ENCODE peak calls at places on chromosomes 3 and 15, in five cellular contexts. C is GM20000; L is heart right ventricle; A is cardiac muscle cell; X is CD8-positive, alpha-beta T cell. K is an unnamed sample.

GRCh38 chr3:152362086-152362485 is 93.4 kb downstream of the MBNL1 start:
- DNase-seq in L (no peak), A (no peak), C (no peak), X (no peak), K (no peak)

GRCh38 chr15:80234883-80235282 is 17.1 kb downstream of the CTXND1 start:
- DNase-seq in X (peak), L (no peak), C (peak), A (peak), K (no peak)

GRCh38 chr3:37962906-37963486 is 27.6 kb upstream of the VILL start:
- DNase-seq in C (no peak), L (no peak), X (no peak), A (no peak), K (no peak)

GRCh38 chr15:51048308-51048707 is 46.4 kb downstream of the TNFAIP8L3 start:
- DNase-seq in C (no peak), X (no peak), A (no peak), L (no peak), K (no peak)

GRCh38 chr15:27468151-27468556 is 497.2 kb downstream of the GABRG3 start:
- DNase-seq in X (no peak), A (no peak), L (no peak), C (no peak), K (no peak)

GRCh38 chr3:125212509-125213372 is at the start of gene SLC12A8:
- DNase-seq in A (no peak), X (no peak), L (no peak), C (peak), K (no peak)

GRCh38 chr15:89101302-89102191 is 13.3 kb downstream of the ABHD2 start:
- DNase-seq in X (no peak), C (no peak), L (peak), A (peak), K (no peak)

GRCh38 chr15:78353093-78353492 is 12.9 kb downstream of the CRABP1 start:
- DNase-seq in A (no peak), X (no peak), C (no peak), L (no peak), K (no peak)

GRCh38 chr15:70974004-70974832 is 81.6 kb downstream of the LRRC49 start:
- DNase-seq in A (peak), C (no peak), X (no peak), L (no peak), K (no peak)

GRCh38 chr3:85554153-85554552 is 595.4 kb downstream of the CADM2 start:
- DNase-seq in L (no peak), X (no peak), C (no peak), A (no peak), K (no peak)

GRCh38 chr15:60936186-60936585 is 292.9 kb downstream of the RORA start:
- DNase-seq in X (no peak), C (no peak), L (no peak), A (no peak), K (no peak)

GRCh38 chr3:158347966-158348365 is 223.0 kb upstream of the MLF1 start:
- DNase-seq in L (no peak), X (no peak), A (peak), C (no peak), K (no peak)

GRCh38 chr15:29812384-29812694 is 9.9 kb downstream of the TJP1 start:
- DNase-seq in L (no peak), X (no peak), A (peak), C (no peak), K (no peak)

GRCh38 chr3:158761350-158761749 is 29.1 kb upstream of the RARRES1 start:
- DNase-seq in A (no peak), X (no peak), L (no peak), C (no peak), K (no peak)

GRCh38 chr3:127747066-127747465 is 74.3 kb downstream of the ABTB1 start:
- DNase-seq in X (no peak), L (no peak), A (no peak), C (no peak), K (no peak)

GRCh38 chr3:71579934-71580318 is 3.6 kb downstream of the FOXP1 start:
- DNase-seq in L (no peak), C (no peak), A (peak), X (no peak), K (peak)

GRCh38 chr15:60844431-60845174 is 365.7 kb upstream of the ICE2 start:
- DNase-seq in L (no peak), A (no peak), C (no peak), X (peak), K (no peak)

GRCh38 chr3:157065201-157065600 is 94.7 kb downstream of the CCNL1 start:
- DNase-seq in C (no peak), L (no peak), A (no peak), X (no peak), K (no peak)

GRCh38 chr3:10437272-10437994 is 68.0 kb downstream of the ATP2B2 start:
- DNase-seq in X (peak), L (no peak), A (peak), C (peak), K (no peak)

GRCh38 chr3:57544181-57545125 is at the start of gene DNAH12:
- DNase-seq in X (no peak), L (no peak), C (peak), A (peak), K (no peak)

GRCh38 chr15:79370716-79371115 is 59.8 kb downstream of the TMED3 start:
- DNase-seq in X (no peak), A (peak), L (no peak), C (no peak), K (no peak)

GRCh38 chr3:125057186-125057850 is 1.5 kb upstream of the HEG1 start:
- DNase-seq in X (no peak), C (no peak), A (peak), L (no peak), K (no peak)

GRCh38 chr3:15796331-15796730 is 1.4 kb downstream of the ANKRD28 start:
- DNase-seq in L (no peak), X (no peak), A (no peak), C (no peak), K (no peak)

GRCh38 chr3:15796771-15797599 is 794 bp downstream of the ANKRD28 start:
- DNase-seq in X (no peak), L (no peak), A (peak), C (no peak), K (no peak)

GRCh38 chr3:15798533-15799245 is 910 bp upstream of the ANKRD28 start:
- DNase-seq in L (no peak), C (no peak), X (no peak), A (no peak), K (no peak)

GRCh38 chr3:15795563-15796308 is 2.0 kb downstream of the ANKRD28 start:
- DNase-seq in C (no peak), X (no peak), A (peak), L (no peak), K (no peak)

DNA sequence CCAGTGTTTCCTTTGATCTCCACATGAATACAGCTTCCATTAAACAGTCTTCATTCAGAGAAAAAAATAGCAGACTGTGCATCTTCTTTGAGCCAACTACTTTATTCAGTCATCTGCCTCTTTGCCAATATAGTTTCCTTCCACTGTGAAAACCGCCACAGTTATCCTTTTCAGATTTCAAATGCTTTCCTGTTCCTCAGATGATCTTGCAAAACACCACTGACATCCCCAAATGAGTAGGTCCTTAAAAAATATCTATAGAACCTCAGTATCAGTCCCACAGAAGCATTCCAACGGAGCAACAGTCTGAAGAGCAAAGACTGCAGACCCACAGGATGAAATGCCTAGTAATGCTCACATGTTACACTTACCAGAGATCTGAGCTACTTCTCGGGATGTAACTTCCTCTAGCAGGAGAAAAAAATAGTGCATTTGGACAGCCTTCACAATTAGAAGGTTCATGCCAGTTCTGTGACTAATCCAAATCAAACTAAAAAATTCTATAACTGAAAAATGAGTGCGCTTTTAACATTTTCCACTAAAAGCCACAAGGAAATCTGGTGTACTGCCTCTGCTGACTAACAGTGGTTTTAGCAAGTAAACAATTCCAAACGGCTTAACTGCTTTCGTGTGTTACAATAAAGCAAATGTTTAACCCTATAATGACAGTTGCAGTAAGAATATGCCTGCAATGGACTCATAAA is at the start of gene ANKRD28:
- DNase-seq in C (no peak), A (peak), L (no peak), X (no peak), K (peak)
- TF ChIP-seq CTCF in C (no peak), A (peak), L (peak), X (no peak), K (peak)

GRCh38 chr3:76582632-76583378 is 457.1 kb upstream of the ROBO2 start:
- DNase-seq in A (no peak), C (no peak), L (no peak), X (no peak), K (no peak)

GRCh38 chr3:76586471-76586870 is 453.4 kb upstream of the ROBO2 start:
- DNase-seq in L (no peak), X (no peak), A (no peak), C (no peak), K (no peak)

GRCh38 chr3:76582098-76582497 is 457.8 kb upstream of the ROBO2 start:
- DNase-seq in A (no peak), L (no peak), C (no peak), X (no peak), K (no peak)

GRCh38 chr3:76585794-76586392 is 454.0 kb upstream of the ROBO2 start:
- DNase-seq in A (peak), C (peak), X (no peak), L (no peak), K (no peak)
- TF ChIP-seq CTCF in A (peak), C (peak), X (no peak), L (peak), K (peak)

GRCh38 chr3:139522421-139522820 is 17.1 kb downstream of the RBP1 start:
- DNase-seq in C (no peak), L (no peak), X (no peak), A (no peak), K (no peak)
- TF ChIP-seq CTCF in C (no peak), L (no peak), X (no peak), A (peak), K (no peak)

GRCh38 chr15:98582900-98583554 is 65.3 kb upstream of the IGF1R start:
- DNase-seq in A (no peak), L (no peak), X (no peak), C (no peak), K (no peak)

GRCh38 chr15:98586066-98586465 is 62.3 kb upstream of the IGF1R start:
- DNase-seq in L (no peak), X (no peak), C (no peak), A (no peak), K (no peak)

GRCh38 chr15:98583758-98584157 is 64.6 kb upstream of the IGF1R start:
- DNase-seq in L (no peak), X (no peak), A (no peak), C (no peak), K (no peak)

GRCh38 chr15:98580577-98580976 is 67.8 kb upstream of the IGF1R start:
- DNase-seq in C (no peak), A (peak), L (no peak), X (no peak), K (no peak)

DNA sequence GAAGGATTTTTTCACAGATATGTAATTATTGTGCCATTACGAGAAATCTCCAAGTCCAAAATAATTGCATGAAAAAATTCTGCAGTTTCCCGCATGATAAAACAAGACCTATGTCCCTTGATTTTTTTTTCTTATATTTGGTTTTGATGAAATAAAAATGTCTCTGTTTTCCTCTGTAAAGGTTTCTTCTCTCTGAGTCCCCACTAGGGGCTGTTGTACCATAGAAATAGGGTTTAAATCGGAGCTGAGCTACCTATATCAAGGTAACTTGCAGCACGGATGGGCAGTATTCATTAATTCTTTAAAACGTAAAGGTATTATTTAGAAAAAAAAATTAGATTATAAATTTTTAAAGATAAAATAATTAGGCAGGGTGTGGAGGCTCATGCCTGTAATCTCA is 66.6 kb upstream of the IGF1R start:
- DNase-seq in C (no peak), X (no peak), A (no peak), L (no peak), K (no peak)
- TF ChIP-seq CTCF in C (no peak), X (peak), A (peak), L (no peak), K (no peak)

DNA sequence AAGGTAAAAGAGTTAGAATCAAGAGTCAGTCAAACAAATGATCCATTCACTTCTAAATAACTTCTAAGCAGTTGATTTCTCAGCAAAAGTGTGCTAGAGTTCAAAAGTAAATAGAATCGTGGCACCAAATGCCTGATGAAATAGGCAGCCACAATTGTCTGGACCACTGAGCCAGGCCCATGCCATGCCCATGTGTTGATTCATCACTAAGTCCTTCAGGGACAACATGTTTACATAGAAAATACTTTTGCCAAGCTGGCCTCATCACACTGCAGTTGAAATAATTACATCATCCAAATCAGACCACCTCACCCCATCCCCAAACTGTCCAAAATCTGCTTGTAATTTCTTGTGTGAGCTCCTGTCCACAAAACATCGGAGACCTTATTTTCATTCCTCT is 216.3 kb downstream of the IGSF11 start:
- DNase-seq in C (no peak), X (no peak), A (peak), L (no peak), K (no peak)
- TF ChIP-seq CTCF in C (no peak), X (no peak), A (no peak), L (no peak), K (no peak)

K was measured in CD14-positive monocyte.